ENCODE peak calls at places on chromosomes 12 and 14, in six cellular contexts. One of them, this sample, is unnamed.

GRCh38 chr14:68846466-68846865 is 53.6 kb upstream of the ZFP36L1 start:
- DNase-seq in fibroblast of lung: no peak
- DNase-seq in small intestine: no peak
- DNase-seq in tibial nerve: no peak
- DNase-seq in left ventricle myocardium inferior: no peak
- DNase-seq in AG04450: no peak
- DNase-seq in this sample: no peak

GRCh38 chr12:105506678-105507310 is 176.3 kb downstream of the C12orf75 start:
- DNase-seq in fibroblast of lung: no peak
- DNase-seq in left ventricle myocardium inferior: no peak
- DNase-seq in AG04450: no peak
- DNase-seq in small intestine: no peak
- DNase-seq in tibial nerve: no peak
- DNase-seq in this sample: no peak

GRCh38 chr12:40314927-40315326 is 90.1 kb downstream of the LRRK2 start:
- DNase-seq in fibroblast of lung: no peak
- DNase-seq in small intestine: no peak
- DNase-seq in AG04450: no peak
- DNase-seq in tibial nerve: no peak
- DNase-seq in left ventricle myocardium inferior: no peak
- DNase-seq in this sample: no peak

GRCh38 chr14:76346391-76347160 is 29.4 kb upstream of the ESRRB start:
- DNase-seq in fibroblast of lung: no peak
- DNase-seq in left ventricle myocardium inferior: no peak
- DNase-seq in tibial nerve: no peak
- DNase-seq in small intestine: no peak
- DNase-seq in AG04450: no peak
- DNase-seq in this sample: no peak

GRCh38 chr12:85057370-85057963 is 21.3 kb downstream of the LRRIQ1 start:
- DNase-seq in fibroblast of lung: peak; percentile 36
- DNase-seq in tibial nerve: no peak
- DNase-seq in small intestine: peak; percentile 35
- DNase-seq in AG04450: peak; percentile 13
- DNase-seq in left ventricle myocardium inferior: no peak
- DNase-seq in this sample: no peak

GRCh38 chr12:86421333-86421732 is 165.1 kb upstream of the MGAT4C start:
- DNase-seq in fibroblast of lung: no peak
- DNase-seq in left ventricle myocardium inferior: no peak
- DNase-seq in tibial nerve: no peak
- DNase-seq in AG04450: no peak
- DNase-seq in small intestine: no peak
- DNase-seq in this sample: no peak

GRCh38 chr12:112549031-112549430 is 130.3 kb downstream of the PTPN11 start:
- DNase-seq in tibial nerve: no peak
- DNase-seq in left ventricle myocardium inferior: no peak
- DNase-seq in fibroblast of lung: no peak
- DNase-seq in small intestine: no peak
- DNase-seq in AG04450: no peak
- DNase-seq in this sample: no peak

GRCh38 chr12:102702447-102703114 is 214.5 kb downstream of the PAH start:
- DNase-seq in fibroblast of lung: peak; percentile 50
- DNase-seq in small intestine: peak; percentile 30
- DNase-seq in left ventricle myocardium inferior: no peak
- DNase-seq in tibial nerve: peak; percentile 46
- DNase-seq in AG04450: peak; percentile 27
- DNase-seq in this sample: no peak

GRCh38 chr14:59333668-59334067 is 131.5 kb downstream of the GPR135 start:
- DNase-seq in fibroblast of lung: peak; percentile 96
- DNase-seq in AG04450: peak; percentile 76
- DNase-seq in small intestine: peak; percentile 25
- DNase-seq in tibial nerve: no peak
- DNase-seq in left ventricle myocardium inferior: no peak
- DNase-seq in this sample: no peak

DNA sequence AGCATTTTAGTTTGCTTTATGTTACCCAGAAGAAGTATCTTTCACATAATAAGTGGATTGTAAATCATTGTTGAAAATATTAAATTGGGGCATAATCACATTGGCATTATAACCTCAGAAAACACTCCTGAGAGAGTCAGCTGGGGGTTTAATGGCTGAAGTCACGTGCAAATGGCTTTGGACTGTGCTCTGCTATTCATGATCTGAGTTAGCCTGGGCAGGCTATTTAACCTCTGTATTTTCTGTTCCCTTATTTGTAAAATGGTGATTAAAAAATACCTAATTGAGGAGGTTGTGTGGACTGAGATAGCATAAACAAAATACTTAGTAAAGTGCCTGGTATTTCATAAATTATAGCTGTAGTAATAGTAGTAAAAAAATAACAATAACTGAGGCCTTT is 24.9 kb downstream of the KCNA5 start:
- DNase-seq in small intestine: no peak
- DNase-seq in tibial nerve: no peak
- DNase-seq in left ventricle myocardium inferior: no peak
- DNase-seq in AG04450: no peak
- DNase-seq in fibroblast of lung: no peak
- DNase-seq in this sample: no peak
- H3K27me3 ChIP-seq in small intestine: no peaks in the 10 kb centered on the region
- H3K27me3 ChIP-seq in tibial nerve: no peaks in the 10 kb centered on the region
- H3K27me3 ChIP-seq in left ventricle myocardium inferior: no peaks in the 10 kb centered on the region
- H3K27me3 ChIP-seq in AG04450: peaks cover 20% of the 10 kb centered on the region
- H3K27me3 ChIP-seq in fibroblast of lung: peaks cover under 1% of the 10 kb centered on the region
- H3K27me3 ChIP-seq in this sample: peaks cover 10% of the 10 kb centered on the region

DNA sequence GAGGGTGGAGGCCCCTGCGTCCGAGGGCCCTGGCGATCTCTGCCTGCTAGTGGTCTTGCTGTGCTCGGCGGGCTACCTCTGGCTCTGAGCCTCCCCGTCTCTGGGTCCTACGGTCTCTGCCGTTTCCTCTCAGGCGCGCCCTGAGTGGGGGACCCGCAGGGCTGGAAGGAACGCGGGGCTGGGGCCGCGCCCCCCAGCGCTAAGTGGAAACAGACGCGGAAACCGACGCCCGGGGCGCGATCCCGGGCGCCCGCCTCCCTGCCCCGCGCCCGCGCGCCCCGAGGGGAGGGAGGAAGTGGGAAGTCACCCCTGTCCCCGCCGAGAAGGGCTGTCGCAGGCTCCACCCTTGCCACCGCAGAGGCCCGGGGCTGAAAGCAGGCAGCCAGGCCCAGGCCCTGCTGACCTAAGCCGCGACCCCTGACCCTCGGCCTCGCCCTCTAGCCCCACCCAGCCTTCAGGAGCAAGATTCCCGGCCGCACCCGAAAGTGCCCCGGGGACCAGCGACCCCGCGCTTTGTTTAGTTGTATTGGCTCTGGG is 831 bp downstream of the CRIP1 start:
- DNase-seq in fibroblast of lung: no peak
- DNase-seq in left ventricle myocardium inferior: peak; percentile 67
- DNase-seq in small intestine: peak; percentile 70
- DNase-seq in tibial nerve: no peak
- DNase-seq in AG04450: no peak
- DNase-seq in this sample: peak; percentile 83
- H3K27ac ChIP-seq in fibroblast of lung: no peak overlapping the region
- H3K27ac ChIP-seq in left ventricle myocardium inferior: peak overlapping the region; percentile 100
- H3K27ac ChIP-seq in small intestine: peak overlapping the region; percentile 94
- H3K27ac ChIP-seq in tibial nerve: peak overlapping the region; percentile 66
- H3K27ac ChIP-seq in AG04450: no peak overlapping the region
- H3K27ac ChIP-seq in this sample: peak overlapping the region; percentile 85

GRCh38 chr12:72273851-72274284 is 1.7 kb downstream of the TRHDE start:
- DNase-seq in tibial nerve: no peak
- DNase-seq in AG04450: no peak
- DNase-seq in small intestine: no peak
- DNase-seq in left ventricle myocardium inferior: no peak
- DNase-seq in fibroblast of lung: no peak
- DNase-seq in this sample: no peak

GRCh38 chr12:72271741-72272661 is at the start of gene TRHDE:
- DNase-seq in tibial nerve: no peak
- DNase-seq in fibroblast of lung: peak; percentile 79
- DNase-seq in left ventricle myocardium inferior: no peak
- DNase-seq in AG04450: no peak
- DNase-seq in small intestine: peak; percentile 5
- DNase-seq in this sample: peak; percentile 80

GRCh38 chr12:72271401-72271740 is 799 bp upstream of the TRHDE start:
- DNase-seq in left ventricle myocardium inferior: no peak
- DNase-seq in small intestine: no peak
- DNase-seq in fibroblast of lung: peak; percentile 71
- DNase-seq in AG04450: no peak
- DNase-seq in tibial nerve: no peak
- DNase-seq in this sample: peak; percentile 70

GRCh38 chr12:72273499-72273837 is 1.3 kb downstream of the TRHDE start:
- DNase-seq in small intestine: no peak
- DNase-seq in AG04450: no peak
- DNase-seq in tibial nerve: no peak
- DNase-seq in left ventricle myocardium inferior: no peak
- DNase-seq in fibroblast of lung: no peak
- DNase-seq in this sample: no peak

DNA sequence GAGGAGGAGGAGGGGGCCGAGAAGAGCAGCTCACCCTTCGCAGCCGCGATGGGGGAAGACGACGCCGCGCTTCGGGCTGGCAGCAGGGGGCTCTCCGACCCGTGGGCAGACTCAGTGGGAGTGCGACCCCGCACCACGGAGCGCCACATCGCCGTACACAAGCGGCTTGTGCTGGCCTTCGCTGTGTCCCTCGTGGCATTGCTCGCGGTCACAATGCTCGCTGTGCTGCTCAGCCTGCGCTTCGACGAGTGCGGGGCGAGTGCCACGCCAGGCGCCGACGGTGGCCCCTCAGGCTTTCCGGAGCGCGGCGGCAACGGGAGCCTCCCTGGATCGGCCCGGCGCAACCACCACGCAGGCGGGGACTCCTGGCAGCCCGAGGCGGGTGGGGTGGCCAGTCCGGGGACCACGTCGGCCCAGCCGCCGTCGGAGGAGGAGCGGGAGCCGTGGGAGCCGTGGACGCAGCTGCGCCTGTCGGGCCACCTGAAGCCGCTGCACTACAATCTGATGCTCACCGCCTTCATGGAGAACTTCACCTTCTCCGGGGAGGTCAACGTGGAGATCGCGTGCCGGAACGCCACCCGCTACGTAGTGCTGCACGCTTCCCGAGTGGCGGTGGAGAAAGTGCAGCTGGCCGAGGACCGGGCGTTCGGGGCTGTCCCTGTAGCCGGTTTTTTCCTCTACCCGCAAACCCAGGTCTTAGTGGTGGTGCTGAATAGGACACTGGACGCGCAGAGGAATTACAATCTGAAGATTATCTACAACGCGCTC is 745 bp downstream of the TRHDE start:
- DNase-seq in fibroblast of lung: peak; percentile 70
- DNase-seq in small intestine: no peak
- DNase-seq in left ventricle myocardium inferior: no peak
- DNase-seq in AG04450: no peak
- DNase-seq in tibial nerve: no peak
- DNase-seq in this sample: peak; percentile 34
- H3K27me3 ChIP-seq in fibroblast of lung: peaks cover 6% of the 10 kb centered on the region
- H3K27me3 ChIP-seq in small intestine: peaks cover 13% of the 10 kb centered on the region
- H3K27me3 ChIP-seq in left ventricle myocardium inferior: peaks cover 99% of the 10 kb centered on the region
- H3K27me3 ChIP-seq in AG04450: no peaks in the 10 kb centered on the region
- H3K27me3 ChIP-seq in tibial nerve: no peaks in the 10 kb centered on the region
- H3K27me3 ChIP-seq in this sample: peaks cover 37% of the 10 kb centered on the region

GRCh38 chr12:123471374-123472068 is 13.6 kb downstream of the SNRNP35 start:
- DNase-seq in left ventricle myocardium inferior: peak; percentile 57
- DNase-seq in small intestine: no peak
- DNase-seq in tibial nerve: no peak
- DNase-seq in fibroblast of lung: peak; percentile 75
- DNase-seq in AG04450: peak; percentile 84
- DNase-seq in this sample: no peak
- H3K27ac ChIP-seq in left ventricle myocardium inferior: peak overlapping the region; percentile 93
- H3K27ac ChIP-seq in small intestine: no peak overlapping the region
- H3K27ac ChIP-seq in tibial nerve: no peak overlapping the region
- H3K27ac ChIP-seq in fibroblast of lung: no peak overlapping the region
- H3K27ac ChIP-seq in AG04450: peak overlapping the region; percentile 80
- H3K27ac ChIP-seq in this sample: no peak overlapping the region

GRCh38 chr12:125247477-125247876 is 182.2 kb downstream of the AACS start:
- DNase-seq in tibial nerve: no peak
- DNase-seq in fibroblast of lung: no peak
- DNase-seq in left ventricle myocardium inferior: no peak
- DNase-seq in small intestine: no peak
- DNase-seq in AG04450: no peak
- DNase-seq in this sample: no peak

GRCh38 chr12:125243811-125244210 is 178.6 kb downstream of the AACS start:
- DNase-seq in fibroblast of lung: no peak
- DNase-seq in tibial nerve: no peak
- DNase-seq in small intestine: no peak
- DNase-seq in AG04450: no peak
- DNase-seq in left ventricle myocardium inferior: no peak
- DNase-seq in this sample: no peak

GRCh38 chr12:125244338-125244737 is 179.1 kb downstream of the AACS start:
- DNase-seq in fibroblast of lung: no peak
- DNase-seq in small intestine: no peak
- DNase-seq in AG04450: no peak
- DNase-seq in left ventricle myocardium inferior: no peak
- DNase-seq in tibial nerve: no peak
- DNase-seq in this sample: no peak

GRCh38 chr12:125245601-125246345 is 180.5 kb downstream of the AACS start:
- DNase-seq in small intestine: no peak
- DNase-seq in tibial nerve: no peak
- DNase-seq in left ventricle myocardium inferior: no peak
- DNase-seq in fibroblast of lung: no peak
- DNase-seq in AG04450: no peak
- DNase-seq in this sample: no peak

GRCh38 chr12:125246346-125246656 is 181.1 kb downstream of the AACS start:
- DNase-seq in AG04450: no peak
- DNase-seq in tibial nerve: no peak
- DNase-seq in small intestine: no peak
- DNase-seq in left ventricle myocardium inferior: no peak
- DNase-seq in fibroblast of lung: no peak
- DNase-seq in this sample: no peak
- H3K27me3 ChIP-seq in AG04450: no peaks in the 10 kb centered on the region
- H3K27me3 ChIP-seq in tibial nerve: no peaks in the 10 kb centered on the region
- H3K27me3 ChIP-seq in small intestine: no peaks in the 10 kb centered on the region
- H3K27me3 ChIP-seq in left ventricle myocardium inferior: peaks cover 65% of the 10 kb centered on the region
- H3K27me3 ChIP-seq in fibroblast of lung: no peaks in the 10 kb centered on the region
- H3K27me3 ChIP-seq in this sample: no peaks in the 10 kb centered on the region

GRCh38 chr12:65252515-65252914 is 26.0 kb upstream of the MSRB3 start:
- DNase-seq in fibroblast of lung: no peak
- DNase-seq in small intestine: no peak
- DNase-seq in tibial nerve: no peak
- DNase-seq in AG04450: no peak
- DNase-seq in left ventricle myocardium inferior: no peak
- DNase-seq in this sample: no peak
- H3K27ac ChIP-seq in fibroblast of lung: no peak overlapping the region
- H3K27ac ChIP-seq in small intestine: no peak overlapping the region
- H3K27ac ChIP-seq in tibial nerve: no peak overlapping the region
- H3K27ac ChIP-seq in AG04450: no peak overlapping the region
- H3K27ac ChIP-seq in left ventricle myocardium inferior: no peak overlapping the region
- H3K27ac ChIP-seq in this sample: no peak overlapping the region